ENCODE peak calls at places on chromosome 16, in five cellular contexts. One of them, this sample, is unnamed.

GRCh38 chr16:82643936-82644630 is 17.3 kb downstream of the CDH13 start:
- DNase-seq in memory B cell: no peak
- DNase-seq in left lung: no peak
- DNase-seq in aorta: no peak
- DNase-seq in OCI-LY7: no peak
- DNase-seq in this sample: no peak

GRCh38 chr16:761580-761979 is 1.0 kb downstream of the MSLN start:
- DNase-seq in left lung: no peak
- DNase-seq in OCI-LY7: no peak
- DNase-seq in aorta: no peak
- DNase-seq in memory B cell: no peak
- DNase-seq in this sample: no peak

GRCh38 chr16:65375651-65376050 is 253.8 kb upstream of the CDH11 start:
- DNase-seq in OCI-LY7: no peak
- DNase-seq in aorta: no peak
- DNase-seq in memory B cell: no peak
- DNase-seq in left lung: no peak
- DNase-seq in this sample: no peak

GRCh38 chr16:68486671-68487495 is 38.6 kb upstream of the SMPD3 start:
- DNase-seq in memory B cell: no peak
- DNase-seq in aorta: no peak
- DNase-seq in left lung: no peak
- DNase-seq in OCI-LY7: peak; percentile 67
- DNase-seq in this sample: no peak

GRCh38 chr16:48210747-48211146 is 33.4 kb upstream of the LONP2 start:
- DNase-seq in aorta: no peak
- DNase-seq in OCI-LY7: no peak
- DNase-seq in left lung: no peak
- DNase-seq in memory B cell: no peak
- DNase-seq in this sample: no peak

GRCh38 chr16:4517812-4518211 is 20.8 kb downstream of the CDIP1 start:
- DNase-seq in OCI-LY7: peak; percentile 49
- DNase-seq in memory B cell: no peak
- DNase-seq in left lung: no peak
- DNase-seq in aorta: peak; percentile 36
- DNase-seq in this sample: no peak

GRCh38 chr16:78815713-78816112 is 716.3 kb downstream of the WWOX start:
- DNase-seq in aorta: no peak
- DNase-seq in OCI-LY7: no peak
- DNase-seq in left lung: no peak
- DNase-seq in memory B cell: no peak
- DNase-seq in this sample: no peak

GRCh38 chr16:80852261-80852872 is 48.0 kb upstream of the CDYL2 start:
- DNase-seq in OCI-LY7: peak; percentile 31
- DNase-seq in aorta: no peak
- DNase-seq in memory B cell: no peak
- DNase-seq in left lung: no peak
- DNase-seq in this sample: no peak

GRCh38 chr16:88004391-88004790 is 53.2 kb downstream of the BANP start:
- DNase-seq in left lung: peak; percentile 68
- DNase-seq in aorta: no peak
- DNase-seq in memory B cell: no peak
- DNase-seq in OCI-LY7: no peak
- DNase-seq in this sample: no peak

GRCh38 chr16:3129137-3130131 is 5.4 kb upstream of the ZNF213 start:
- DNase-seq in left lung: peak; percentile 80
- DNase-seq in aorta: peak; percentile 81
- DNase-seq in memory B cell: peak; percentile 73
- DNase-seq in OCI-LY7: peak; percentile 91
- DNase-seq in this sample: peak; percentile 78

GRCh38 chr16:12573730-12574383 is 229.8 kb downstream of the CPPED1 start:
- DNase-seq in memory B cell: no peak
- DNase-seq in aorta: no peak
- DNase-seq in left lung: no peak
- DNase-seq in OCI-LY7: peak; percentile 66
- DNase-seq in this sample: peak; percentile 62

GRCh38 chr16:15542734-15543347 is 100.1 kb downstream of the MARF1 start:
- DNase-seq in aorta: no peak
- DNase-seq in left lung: no peak
- DNase-seq in OCI-LY7: no peak
- DNase-seq in memory B cell: no peak
- DNase-seq in this sample: no peak

GRCh38 chr16:85437161-85438052 is 175.7 kb upstream of the GSE1 start:
- DNase-seq in OCI-LY7: no peak
- DNase-seq in left lung: no peak
- DNase-seq in aorta: peak; percentile 64
- DNase-seq in memory B cell: no peak
- DNase-seq in this sample: peak; percentile 76

GRCh38 chr16:2769675-2770056 is 7.4 kb downstream of the ELOB start:
- DNase-seq in left lung: no peak
- DNase-seq in OCI-LY7: no peak
- DNase-seq in memory B cell: no peak
- DNase-seq in aorta: peak; percentile 42
- DNase-seq in this sample: peak; percentile 64

GRCh38 chr16:15894571-15895358 is 6.4 kb upstream of the CEP20 start:
- DNase-seq in aorta: no peak
- DNase-seq in left lung: no peak
- DNase-seq in OCI-LY7: no peak
- DNase-seq in memory B cell: no peak
- DNase-seq in this sample: no peak

GRCh38 chr16:24988137-24988535 is 27.0 kb downstream of the ARHGAP17 start:
- DNase-seq in OCI-LY7: no peak
- DNase-seq in memory B cell: no peak
- DNase-seq in aorta: no peak
- DNase-seq in left lung: no peak
- DNase-seq in this sample: no peak

GRCh38 chr16:68357923-68358322 is 47.1 kb downstream of the PRMT7 start:
- DNase-seq in memory B cell: no peak
- DNase-seq in OCI-LY7: no peak
- DNase-seq in aorta: peak; percentile 33
- DNase-seq in left lung: peak; percentile 46
- DNase-seq in this sample: no peak

GRCh38 chr16:83530293-83530692 is 277.5 kb upstream of the HSBP1 start:
- DNase-seq in left lung: no peak
- DNase-seq in OCI-LY7: no peak
- DNase-seq in memory B cell: no peak
- DNase-seq in aorta: no peak
- DNase-seq in this sample: no peak

GRCh38 chr16:87789437-87790277 is 23.9 kb upstream of the KLHDC4 start:
- DNase-seq in memory B cell: no peak
- DNase-seq in aorta: no peak
- DNase-seq in OCI-LY7: no peak
- DNase-seq in left lung: peak; percentile 3
- DNase-seq in this sample: no peak

GRCh38 chr16:53754938-53755910 is 51.3 kb downstream of the FTO start:
- DNase-seq in left lung: no peak
- DNase-seq in OCI-LY7: no peak
- DNase-seq in aorta: no peak
- DNase-seq in memory B cell: no peak
- DNase-seq in this sample: no peak

GRCh38 chr16:66154801-66155200 is 211.7 kb upstream of the CDH5 start:
- DNase-seq in OCI-LY7: no peak
- DNase-seq in left lung: no peak
- DNase-seq in memory B cell: no peak
- DNase-seq in aorta: no peak
- DNase-seq in this sample: no peak

GRCh38 chr16:72947379-72948237 is 100.3 kb downstream of the ZFHX3 start:
- DNase-seq in memory B cell: no peak
- DNase-seq in left lung: no peak
- DNase-seq in OCI-LY7: no peak
- DNase-seq in aorta: no peak
- DNase-seq in this sample: no peak

GRCh38 chr16:4385066-4385788 is 13.6 kb downstream of the VASN start:
- DNase-seq in left lung: no peak
- DNase-seq in OCI-LY7: no peak
- DNase-seq in aorta: peak; percentile 54
- DNase-seq in memory B cell: no peak
- DNase-seq in this sample: no peak

GRCh38 chr16:51569204-51569911 is 418.3 kb upstream of the SALL1 start:
- DNase-seq in aorta: no peak
- DNase-seq in OCI-LY7: peak; percentile 1
- DNase-seq in left lung: no peak
- DNase-seq in memory B cell: no peak
- DNase-seq in this sample: no peak

GRCh38 chr16:46638947-46639925 is 18.1 kb upstream of the SHCBP1 start:
- DNase-seq in OCI-LY7: no peak
- DNase-seq in memory B cell: no peak
- DNase-seq in aorta: no peak
- DNase-seq in left lung: no peak
- DNase-seq in this sample: no peak